ENCODE peak calls at places on chromosome 19, in eight cellular contexts. Y is tibial nerve, J is endodermal cell, C is thoracic aorta, O is breast epithelium, A is right lobe of liver, H is HFF-Myc, Q is fibroblast of the aortic adventitia. R is an unnamed sample.

GRCh38 chr19:4376991-4377781 is 23.2 kb downstream of the SH3GL1 start:
- DNase-seq in H (no peak), Q (no peak), C (no peak), O (peak; percentile 75), J (no peak), A (no peak), Y (no peak), R (no peak)

GRCh38 chr19:311813-312261 is 20.6 kb upstream of the PLPP2 start:
- DNase-seq in Q (no peak), H (no peak), J (no peak), A (no peak), O (no peak), Y (no peak), C (no peak), R (no peak)

GRCh38 chr19:17092696-17093095 is 17.1 kb downstream of the MYO9B start:
- DNase-seq in Y (no peak), A (no peak), Q (no peak), C (no peak), O (no peak), H (no peak), J (no peak), R (no peak)

GRCh38 chr19:19657397-19657783 is 6.1 kb downstream of the ATP13A1 start:
- DNase-seq in O (no peak), Y (no peak), A (peak; percentile 22), H (no peak), J (no peak), C (no peak), Q (no peak), R (no peak)

GRCh38 chr19:49599378-49600298 is 8.7 kb downstream of the PRR12 start:
- DNase-seq in C (no peak), A (no peak), O (no peak), J (no peak), H (no peak), Y (no peak), Q (no peak), R (no peak)

GRCh38 chr19:48821633-48822032 is 10.8 kb upstream of the BCAT2 start:
- DNase-seq in Q (no peak), J (no peak), O (no peak), H (no peak), C (no peak), A (no peak), Y (no peak), R (no peak)

GRCh38 chr19:4870025-4870700 is 2.7 kb upstream of the PLIN3 start:
- DNase-seq in H (peak; percentile 95), C (peak; percentile 60), J (peak; percentile 81), Y (no peak), Q (peak; percentile 93), O (no peak), A (no peak), R (peak; percentile 86)

GRCh38 chr19:5711025-5711424 is 8.9 kb downstream of the LONP1 start:
- DNase-seq in Y (no peak), Q (no peak), H (no peak), C (no peak), A (no peak), J (no peak), O (no peak), R (no peak)

GRCh38 chr19:45142728-45143115 is 18.1 kb downstream of the NKPD1 start:
- DNase-seq in O (no peak), J (no peak), Y (no peak), H (no peak), A (no peak), Q (peak; percentile 21), C (no peak), R (no peak)
- TF ChIP-seq CTCF in O (no peak), J (no peak), Y (no peak), H (no peak), A (no peak), Q (no peak), C (no peak), R (no peak)

GRCh38 chr19:15575406-15575805 is 39.6 kb upstream of the CYP4F8 start:
- DNase-seq in A (peak; percentile 20), O (no peak), Q (no peak), C (no peak), J (no peak), H (no peak), Y (no peak), R (no peak)

GRCh38 chr19:15576526-15577156 is 38.4 kb upstream of the CYP4F8 start:
- DNase-seq in O (no peak), Y (no peak), C (no peak), A (peak; percentile 31), H (no peak), Q (no peak), J (no peak), R (no peak)

DNA sequence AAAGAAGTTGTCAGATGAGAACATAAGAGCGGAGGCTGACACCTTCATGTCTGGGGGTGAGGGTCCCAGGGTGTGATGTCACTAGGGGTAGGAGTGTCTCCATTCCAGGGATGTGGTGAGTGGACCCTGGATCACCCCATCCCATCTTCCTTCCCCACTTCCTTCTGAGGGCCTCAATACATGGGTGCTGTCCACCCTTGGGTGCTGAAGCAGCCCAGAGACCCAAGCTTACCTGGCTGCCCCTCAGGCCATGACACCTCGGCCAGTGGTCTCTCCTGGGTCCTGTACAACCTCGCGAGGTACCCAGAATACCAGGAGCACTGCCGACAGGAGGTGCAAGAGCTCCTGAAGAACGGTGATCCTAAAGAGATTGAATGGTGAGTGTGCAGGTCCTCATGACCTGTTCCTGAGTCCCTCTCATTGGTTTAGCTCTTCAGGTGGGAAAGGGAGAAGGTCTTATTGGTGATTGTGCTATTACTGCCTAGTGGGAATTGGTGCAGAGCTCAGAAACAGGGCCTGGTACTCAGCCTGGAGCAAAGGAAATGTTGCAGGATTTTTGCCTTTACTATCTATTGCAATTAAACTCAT is 37.7 kb upstream of the CYP4F8 start:
- DNase-seq in O (no peak), J (peak; percentile 48), Y (no peak), C (no peak), A (peak; percentile 17), H (no peak), Q (no peak), R (no peak)
- TF ChIP-seq CTCF in O (no peak), J (no peak), Y (no peak), C (no peak), A (no peak), H (no peak), Q (no peak), R (no peak)

GRCh38 chr19:33688657-33688992 is 66.9 kb downstream of the CHST8 start:
- DNase-seq in Q (no peak), J (no peak), O (no peak), H (no peak), C (no peak), Y (no peak), A (no peak), R (no peak)

GRCh38 chr19:33691736-33692135 is 70.0 kb downstream of the CHST8 start:
- DNase-seq in O (no peak), Q (no peak), J (no peak), Y (no peak), H (no peak), A (no peak), C (no peak), R (no peak)

GRCh38 chr19:33689138-33689746 is 67.5 kb downstream of the CHST8 start:
- DNase-seq in H (no peak), C (no peak), Q (no peak), O (no peak), J (no peak), A (no peak), Y (no peak), R (no peak)

GRCh38 chr19:33689886-33690285 is 68.1 kb downstream of the CHST8 start:
- DNase-seq in Q (no peak), J (no peak), C (no peak), H (no peak), A (no peak), O (no peak), Y (no peak), R (no peak)

DNA sequence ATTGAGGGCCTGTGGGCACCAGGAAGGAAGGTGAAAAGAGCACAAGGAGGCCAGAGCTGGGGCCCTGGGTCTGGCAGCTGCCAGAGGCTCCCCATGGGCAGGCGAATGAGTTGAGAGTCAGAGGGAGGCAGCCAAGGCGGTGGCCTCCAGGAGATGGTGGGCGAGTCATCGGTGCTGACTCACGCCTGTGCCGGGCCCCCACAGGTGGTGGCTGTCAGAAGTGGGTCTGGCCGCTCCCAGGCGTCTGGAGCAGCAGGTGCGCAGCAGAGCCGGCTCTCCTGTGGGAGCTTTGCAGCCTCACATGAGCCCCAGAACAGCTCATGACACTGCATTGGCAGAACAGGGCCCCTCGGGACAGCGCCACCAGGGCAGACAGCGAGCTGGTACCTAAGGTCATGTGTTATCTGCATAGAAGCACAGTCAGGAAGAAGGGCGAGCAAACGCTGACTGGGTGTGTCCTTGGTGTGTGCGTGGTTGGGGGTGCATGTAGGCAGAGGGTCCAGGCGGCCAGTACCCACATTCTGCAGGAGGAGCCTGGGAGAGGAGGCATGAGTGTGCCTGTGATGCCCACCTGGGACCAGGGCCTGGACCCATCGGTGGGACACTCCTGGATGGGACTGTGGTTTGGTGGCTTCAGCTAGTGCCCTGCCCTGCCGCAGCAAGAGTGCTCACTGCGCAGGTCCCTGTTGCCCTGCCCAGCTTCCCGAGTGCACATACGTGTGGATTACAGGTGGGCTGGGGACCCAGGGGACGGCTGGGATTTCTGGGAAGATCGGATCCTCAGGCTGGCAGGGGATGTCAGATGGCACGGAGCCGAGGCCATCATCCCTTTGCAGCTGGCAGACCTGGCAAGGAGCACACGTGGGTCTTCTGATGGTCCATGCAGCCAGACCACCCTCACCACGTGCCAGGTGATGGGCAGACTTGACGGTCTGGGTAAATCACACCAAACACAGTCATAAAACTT is 69.0 kb downstream of the CHST8 start:
- DNase-seq in Q (no peak), A (no peak), J (peak; percentile 63), C (no peak), Y (no peak), H (no peak), O (no peak), R (no peak)
- TF ChIP-seq CTCF in Q (no peak), A (no peak), J (no peak), C (no peak), Y (no peak), H (no peak), O (no peak), R (no peak)

GRCh38 chr19:10567696-10568443 is 909 bp downstream of the CDKN2D start:
- DNase-seq in A (no peak), O (no peak), J (no peak), Y (no peak), Q (no peak), H (no peak), C (no peak), R (no peak)

GRCh38 chr19:10568444-10568825 is 344 bp downstream of the CDKN2D start:
- DNase-seq in H (no peak), J (peak; percentile 90), Y (no peak), C (no peak), Q (no peak), A (peak; percentile 73), O (peak; percentile 51), R (no peak)

GRCh38 chr19:10566408-10566657 is 523 bp upstream of the KRI1 start:
- DNase-seq in H (no peak), J (no peak), Y (no peak), A (no peak), O (no peak), C (no peak), Q (no peak), R (no peak)

GRCh38 chr19:10566658-10567410 is 1.0 kb upstream of the KRI1 start:
- DNase-seq in O (no peak), A (no peak), H (no peak), Q (no peak), J (peak; percentile 63), Y (no peak), C (no peak), R (no peak)

DNA sequence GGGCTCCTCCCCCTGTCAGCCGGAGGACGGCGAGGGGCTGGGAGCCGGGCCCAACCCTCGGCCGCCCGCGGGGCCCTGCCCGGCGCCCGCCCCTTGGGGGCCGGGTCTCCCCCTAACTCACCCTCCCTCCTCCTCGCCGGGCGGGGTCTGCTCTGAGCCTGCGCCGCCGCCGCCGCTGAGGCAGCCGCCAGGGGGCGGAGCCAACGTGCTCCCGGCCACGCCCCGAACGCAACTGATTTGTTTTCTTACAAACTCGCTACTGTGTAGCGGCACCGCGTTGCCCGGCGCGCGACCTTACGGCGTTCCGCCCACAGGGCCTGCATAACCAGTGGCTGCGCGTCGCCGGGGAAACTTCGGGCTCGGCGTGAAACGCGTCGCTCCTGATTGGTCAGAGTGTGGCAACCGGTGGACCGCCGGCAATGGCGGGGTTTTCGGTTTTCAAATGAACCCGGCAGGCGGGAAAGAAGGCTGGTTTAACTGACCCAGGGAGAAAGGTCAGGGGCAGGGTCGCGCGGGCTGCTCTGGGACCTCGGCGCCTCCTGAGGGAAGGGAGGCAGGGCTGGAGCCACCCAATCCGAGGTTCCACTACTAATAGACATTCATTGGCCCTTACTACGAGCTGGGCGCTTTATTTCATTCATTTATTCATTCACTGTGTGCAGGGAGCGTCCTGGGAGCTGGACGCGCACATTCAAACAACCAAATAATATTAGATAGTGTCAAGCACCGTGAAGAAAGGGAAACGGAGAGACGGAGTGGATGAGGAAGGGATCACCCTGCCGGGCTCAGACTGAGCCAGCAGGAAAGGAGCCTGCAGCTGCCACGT is at the start of gene CDKN2D:
- DNase-seq in C (peak; percentile 97), H (peak; percentile 96), O (peak; percentile 99), A (peak; percentile 100), Y (peak; percentile 99), J (peak; percentile 100), Q (peak; percentile 99), R (peak; percentile 100)
- TF ChIP-seq CTCF in C (peak; percentile 53), H (no peak), O (peak; percentile 36), A (no peak), Y (peak; percentile 49), J (peak; percentile 28), Q (no peak), R (peak; percentile 40)

R was measured in osteocyte.